ENCODE peak calls at places on chromosomes 6 and 20, in seven cellular contexts. H, I, K, B, G, F and N are unnamed samples.

GRCh38 chr20:45098096-45098773 is 2.7 kb downstream of the KCNS1 start:
- DNase-seq in H (no peak), I (no peak), K (no peak), B (no peak), G (peak), F (no peak), N (peak)

GRCh38 chr6:30752164-30752927 is 8.0 kb upstream of the IER3 start:
- DNase-seq in H (peak), I (no peak), K (peak), B (peak), G (no peak), F (peak), N (peak)

GRCh38 chr6:134456284-134456683 is 138.4 kb upstream of the SGK1 start:
- DNase-seq in H (no peak), I (no peak), K (no peak), B (no peak), G (no peak), F (no peak), N (no peak)

GRCh38 chr20:5172167-5172586 is 45.4 kb downstream of the CDS2 start:
- DNase-seq in H (no peak), I (no peak), K (no peak), B (no peak), G (no peak), F (no peak), N (no peak)

GRCh38 chr6:143594647-143595046 is 83.1 kb upstream of the PHACTR2 start:
- DNase-seq in H (peak), I (no peak), K (no peak), B (no peak), G (peak), F (no peak), N (no peak)

GRCh38 chr6:147751232-147751631 is 242.7 kb downstream of the SAMD5 start:
- DNase-seq in H (no peak), I (no peak), K (no peak), B (no peak), G (no peak), F (no peak), N (no peak)

GRCh38 chr6:122567034-122567433 is 43.2 kb upstream of the PKIB start:
- DNase-seq in H (no peak), I (no peak), K (no peak), B (no peak), G (no peak), F (no peak), N (no peak)

GRCh38 chr20:58822175-58822574 is 28.5 kb downstream of the GNAS-AS1 start:
- DNase-seq in H (no peak), I (no peak), K (no peak), B (no peak), G (no peak), F (no peak), N (no peak)

GRCh38 chr6:122730775-122731386 is 48.6 kb upstream of the FABP7 start:
- DNase-seq in H (no peak), I (no peak), K (peak), B (peak), G (peak), F (peak), N (no peak)

GRCh38 chr6:89970609-89971337 is 76.5 kb downstream of the GJA10 start:
- DNase-seq in H (no peak), I (no peak), K (peak), B (peak), G (no peak), F (peak), N (peak)

GRCh38 chr6:146265051-146265450 is 236.2 kb downstream of the GRM1 start:
- DNase-seq in H (no peak), I (no peak), K (no peak), B (no peak), G (no peak), F (no peak), N (no peak)

GRCh38 chr6:139187489-139187888 is 52.6 kb downstream of the HECA start:
- DNase-seq in H (no peak), I (no peak), K (peak), B (no peak), G (no peak), F (no peak), N (no peak)

GRCh38 chr20:31568773-31569162 is 36.3 kb upstream of the ID1 start:
- DNase-seq in H (no peak), I (no peak), K (no peak), B (no peak), G (no peak), F (no peak), N (no peak)